ENCODE peak calls at places on chromosomes 11 and 22, in ten cellular contexts. One of them, this sample, is unnamed.

GRCh38 chr11:46290598-46291309 is 13.3 kb downstream of the CREB3L1 start:
- DNase-seq in fibroblast of the conjunctiva: peak; percentile 99
- DNase-seq in mesenchymal stem cell: peak; percentile 97
- DNase-seq in HL-60: no peak
- DNase-seq in keratinocyte: no peak
- DNase-seq in AG10803: peak; percentile 99
- DNase-seq in EL: peak; percentile 100
- DNase-seq in mammary epithelial cell: no peak
- DNase-seq in iPS-NIHi11: peak; percentile 84
- DNase-seq in right atrium auricular region: no peak
- DNase-seq in this sample: peak; percentile 63

GRCh38 chr11:91869751-91870150 is 354.9 kb upstream of the FAT3 start:
- DNase-seq in fibroblast of the conjunctiva: no peak
- DNase-seq in mesenchymal stem cell: no peak
- DNase-seq in HL-60: no peak
- DNase-seq in keratinocyte: no peak
- DNase-seq in AG10803: no peak
- DNase-seq in EL: no peak
- DNase-seq in mammary epithelial cell: no peak
- DNase-seq in iPS-NIHi11: no peak
- DNase-seq in right atrium auricular region: no peak
- DNase-seq in this sample: no peak

GRCh38 chr11:120205596-120206161 is 5.2 kb upstream of the OAF start:
- DNase-seq in fibroblast of the conjunctiva: peak; percentile 49
- DNase-seq in mesenchymal stem cell: peak; percentile 84
- DNase-seq in HL-60: peak; percentile 41
- DNase-seq in keratinocyte: no peak
- DNase-seq in AG10803: peak; percentile 50
- DNase-seq in EL: peak; percentile 75
- DNase-seq in mammary epithelial cell: peak; percentile 81
- DNase-seq in iPS-NIHi11: no peak
- DNase-seq in right atrium auricular region: no peak
- DNase-seq in this sample: no peak

GRCh38 chr22:34781676-34782075 is 284.3 kb upstream of the ISX start:
- DNase-seq in fibroblast of the conjunctiva: no peak
- DNase-seq in mesenchymal stem cell: no peak
- DNase-seq in HL-60: no peak
- DNase-seq in keratinocyte: no peak
- DNase-seq in AG10803: peak; percentile 12
- DNase-seq in EL: peak; percentile 34
- DNase-seq in mammary epithelial cell: no peak
- DNase-seq in iPS-NIHi11: no peak
- DNase-seq in right atrium auricular region: no peak
- DNase-seq in this sample: no peak

GRCh38 chr22:35914665-35915476 is 113.8 kb downstream of the RBFOX2 start:
- DNase-seq in fibroblast of the conjunctiva: peak; percentile 78
- DNase-seq in mesenchymal stem cell: peak; percentile 95
- DNase-seq in HL-60: no peak
- DNase-seq in keratinocyte: peak; percentile 52
- DNase-seq in AG10803: peak; percentile 88
- DNase-seq in EL: peak; percentile 91
- DNase-seq in mammary epithelial cell: peak; percentile 91
- DNase-seq in iPS-NIHi11: peak; percentile 86
- DNase-seq in right atrium auricular region: peak; percentile 69
- DNase-seq in this sample: no peak

GRCh38 chr22:35445933-35446332 is 46.0 kb downstream of the MCM5 start:
- DNase-seq in fibroblast of the conjunctiva: no peak
- DNase-seq in mesenchymal stem cell: peak; percentile 53
- DNase-seq in HL-60: no peak
- DNase-seq in keratinocyte: no peak
- DNase-seq in AG10803: no peak
- DNase-seq in EL: no peak
- DNase-seq in mammary epithelial cell: no peak
- DNase-seq in iPS-NIHi11: no peak
- DNase-seq in right atrium auricular region: no peak
- DNase-seq in this sample: no peak

GRCh38 chr11:818396-819128 is at the start of gene PNPLA2:
- DNase-seq in fibroblast of the conjunctiva: no peak
- DNase-seq in mesenchymal stem cell: no peak
- DNase-seq in HL-60: no peak
- DNase-seq in keratinocyte: no peak
- DNase-seq in AG10803: peak; percentile 84
- DNase-seq in EL: peak; percentile 79
- DNase-seq in mammary epithelial cell: peak; percentile 50
- DNase-seq in iPS-NIHi11: no peak
- DNase-seq in right atrium auricular region: no peak
- DNase-seq in this sample: peak; percentile 76

GRCh38 chr11:116312560-116313340 is 460.0 kb downstream of the BUD13 start:
- DNase-seq in fibroblast of the conjunctiva: peak; percentile 24
- DNase-seq in mesenchymal stem cell: no peak
- DNase-seq in HL-60: no peak
- DNase-seq in keratinocyte: no peak
- DNase-seq in AG10803: peak; percentile 28
- DNase-seq in EL: peak; percentile 4
- DNase-seq in mammary epithelial cell: peak; percentile 10
- DNase-seq in iPS-NIHi11: no peak
- DNase-seq in right atrium auricular region: peak; percentile 80
- DNase-seq in this sample: peak; percentile 93

GRCh38 chr11:119340335-119341221 is at the start of gene C1QTNF5:
- DNase-seq in fibroblast of the conjunctiva: no peak
- DNase-seq in mesenchymal stem cell: peak; percentile 74
- DNase-seq in HL-60: no peak
- DNase-seq in keratinocyte: no peak
- DNase-seq in AG10803: peak; percentile 84
- DNase-seq in EL: peak; percentile 72
- DNase-seq in mammary epithelial cell: no peak
- DNase-seq in iPS-NIHi11: peak; percentile 56
- DNase-seq in right atrium auricular region: peak; percentile 91
- DNase-seq in this sample: peak; percentile 81

GRCh38 chr11:128156486-128156885 is 430.9 kb downstream of the ETS1 start:
- DNase-seq in fibroblast of the conjunctiva: no peak
- DNase-seq in mesenchymal stem cell: no peak
- DNase-seq in HL-60: no peak
- DNase-seq in keratinocyte: no peak
- DNase-seq in AG10803: no peak
- DNase-seq in EL: no peak
- DNase-seq in mammary epithelial cell: no peak
- DNase-seq in iPS-NIHi11: no peak
- DNase-seq in right atrium auricular region: no peak
- DNase-seq in this sample: no peak

GRCh38 chr22:36580371-36580770 is 51.4 kb upstream of the EIF3D start:
- DNase-seq in fibroblast of the conjunctiva: no peak
- DNase-seq in mesenchymal stem cell: no peak
- DNase-seq in HL-60: no peak
- DNase-seq in keratinocyte: no peak
- DNase-seq in AG10803: no peak
- DNase-seq in EL: no peak
- DNase-seq in mammary epithelial cell: no peak
- DNase-seq in iPS-NIHi11: no peak
- DNase-seq in right atrium auricular region: no peak
- DNase-seq in this sample: no peak

GRCh38 chr11:131186629-131187075 is 183.8 kb upstream of the NTM start:
- DNase-seq in fibroblast of the conjunctiva: no peak
- DNase-seq in mesenchymal stem cell: no peak
- DNase-seq in HL-60: no peak
- DNase-seq in keratinocyte: no peak
- DNase-seq in AG10803: peak; percentile 1
- DNase-seq in EL: no peak
- DNase-seq in mammary epithelial cell: no peak
- DNase-seq in iPS-NIHi11: no peak
- DNase-seq in right atrium auricular region: no peak
- DNase-seq in this sample: no peak

GRCh38 chr11:117638913-117639543 is 158.0 kb downstream of the DSCAML1 start:
- DNase-seq in fibroblast of the conjunctiva: no peak
- DNase-seq in mesenchymal stem cell: no peak
- DNase-seq in HL-60: no peak
- DNase-seq in keratinocyte: no peak
- DNase-seq in AG10803: no peak
- DNase-seq in EL: no peak
- DNase-seq in mammary epithelial cell: no peak
- DNase-seq in iPS-NIHi11: no peak
- DNase-seq in right atrium auricular region: no peak
- DNase-seq in this sample: no peak

GRCh38 chr11:34787348-34787747 is 128.8 kb downstream of the APIP start:
- DNase-seq in fibroblast of the conjunctiva: no peak
- DNase-seq in mesenchymal stem cell: no peak
- DNase-seq in HL-60: no peak
- DNase-seq in keratinocyte: no peak
- DNase-seq in AG10803: no peak
- DNase-seq in EL: no peak
- DNase-seq in mammary epithelial cell: no peak
- DNase-seq in iPS-NIHi11: no peak
- DNase-seq in right atrium auricular region: no peak
- DNase-seq in this sample: no peak

GRCh38 chr11:9613830-9614762 is 40.6 kb downstream of the WEE1 start:
- DNase-seq in fibroblast of the conjunctiva: peak; percentile 67
- DNase-seq in mesenchymal stem cell: peak; percentile 84
- DNase-seq in HL-60: peak; percentile 79
- DNase-seq in keratinocyte: peak; percentile 50
- DNase-seq in AG10803: peak; percentile 83
- DNase-seq in EL: peak; percentile 88
- DNase-seq in mammary epithelial cell: peak; percentile 85
- DNase-seq in iPS-NIHi11: peak; percentile 84
- DNase-seq in right atrium auricular region: peak; percentile 86
- DNase-seq in this sample: peak; percentile 91

GRCh38 chr11:131038597-131038996 is 122.3 kb upstream of the SNX19 start:
- DNase-seq in fibroblast of the conjunctiva: no peak
- DNase-seq in mesenchymal stem cell: peak; percentile 8
- DNase-seq in HL-60: no peak
- DNase-seq in keratinocyte: no peak
- DNase-seq in AG10803: no peak
- DNase-seq in EL: peak; percentile 25
- DNase-seq in mammary epithelial cell: peak; percentile 32
- DNase-seq in iPS-NIHi11: peak; percentile 68
- DNase-seq in right atrium auricular region: no peak
- DNase-seq in this sample: no peak

GRCh38 chr11:29333993-29334780 is 682.6 kb downstream of the KCNA4 start:
- DNase-seq in fibroblast of the conjunctiva: peak; percentile 49
- DNase-seq in mesenchymal stem cell: peak; percentile 79
- DNase-seq in HL-60: no peak
- DNase-seq in keratinocyte: no peak
- DNase-seq in AG10803: peak; percentile 74
- DNase-seq in EL: peak; percentile 78
- DNase-seq in mammary epithelial cell: peak; percentile 48
- DNase-seq in iPS-NIHi11: peak; percentile 52
- DNase-seq in right atrium auricular region: no peak
- DNase-seq in this sample: no peak

GRCh38 chr22:30408388-30409101 is 11.7 kb downstream of the SEC14L2 start:
- DNase-seq in fibroblast of the conjunctiva: no peak
- DNase-seq in mesenchymal stem cell: peak; percentile 67
- DNase-seq in HL-60: no peak
- DNase-seq in keratinocyte: no peak
- DNase-seq in AG10803: peak; percentile 46
- DNase-seq in EL: peak; percentile 92
- DNase-seq in mammary epithelial cell: peak; percentile 93
- DNase-seq in iPS-NIHi11: no peak
- DNase-seq in right atrium auricular region: no peak
- DNase-seq in this sample: no peak

GRCh38 chr22:33130473-33130872 is 72.3 kb upstream of the SYN3 start:
- DNase-seq in fibroblast of the conjunctiva: no peak
- DNase-seq in mesenchymal stem cell: no peak
- DNase-seq in HL-60: no peak
- DNase-seq in keratinocyte: no peak
- DNase-seq in AG10803: no peak
- DNase-seq in EL: no peak
- DNase-seq in mammary epithelial cell: no peak
- DNase-seq in iPS-NIHi11: no peak
- DNase-seq in right atrium auricular region: no peak
- DNase-seq in this sample: no peak

GRCh38 chr22:38783095-38783710 is 10.7 kb downstream of the DNAL4 start:
- DNase-seq in fibroblast of the conjunctiva: no peak
- DNase-seq in mesenchymal stem cell: no peak
- DNase-seq in HL-60: no peak
- DNase-seq in keratinocyte: no peak
- DNase-seq in AG10803: no peak
- DNase-seq in EL: no peak
- DNase-seq in mammary epithelial cell: no peak
- DNase-seq in iPS-NIHi11: no peak
- DNase-seq in right atrium auricular region: no peak
- DNase-seq in this sample: no peak

GRCh38 chr11:123180166-123180565 is 14.9 kb downstream of the CLMP start:
- DNase-seq in fibroblast of the conjunctiva: no peak
- DNase-seq in mesenchymal stem cell: no peak
- DNase-seq in HL-60: no peak
- DNase-seq in keratinocyte: no peak
- DNase-seq in AG10803: peak; percentile 64
- DNase-seq in EL: no peak
- DNase-seq in mammary epithelial cell: peak; percentile 52
- DNase-seq in iPS-NIHi11: no peak
- DNase-seq in right atrium auricular region: no peak
- DNase-seq in this sample: no peak

GRCh38 chr11:14852571-14853177 is 39.4 kb downstream of the CYP2R1 start:
- DNase-seq in fibroblast of the conjunctiva: peak; percentile 33
- DNase-seq in mesenchymal stem cell: no peak
- DNase-seq in HL-60: no peak
- DNase-seq in keratinocyte: no peak
- DNase-seq in AG10803: no peak
- DNase-seq in EL: no peak
- DNase-seq in mammary epithelial cell: no peak
- DNase-seq in iPS-NIHi11: no peak
- DNase-seq in right atrium auricular region: no peak
- DNase-seq in this sample: no peak

GRCh38 chr11:103904324-103904667 is 132.1 kb upstream of the DDI1 start:
- DNase-seq in fibroblast of the conjunctiva: no peak
- DNase-seq in mesenchymal stem cell: no peak
- DNase-seq in HL-60: no peak
- DNase-seq in keratinocyte: no peak
- DNase-seq in AG10803: no peak
- DNase-seq in EL: no peak
- DNase-seq in mammary epithelial cell: no peak
- DNase-seq in iPS-NIHi11: no peak
- DNase-seq in right atrium auricular region: no peak
- DNase-seq in this sample: no peak

GRCh38 chr11:123742334-123742733 is 874 bp upstream of the ZNF202 start:
- DNase-seq in fibroblast of the conjunctiva: no peak
- DNase-seq in mesenchymal stem cell: no peak
- DNase-seq in HL-60: no peak
- DNase-seq in keratinocyte: no peak
- DNase-seq in AG10803: no peak
- DNase-seq in EL: no peak
- DNase-seq in mammary epithelial cell: no peak
- DNase-seq in iPS-NIHi11: peak; percentile 23
- DNase-seq in right atrium auricular region: no peak
- DNase-seq in this sample: no peak

GRCh38 chr11:74849525-74850391 is 99.1 kb downstream of the XRRA1 start:
- DNase-seq in fibroblast of the conjunctiva: peak; percentile 38
- DNase-seq in mesenchymal stem cell: peak; percentile 77
- DNase-seq in HL-60: no peak
- DNase-seq in keratinocyte: no peak
- DNase-seq in AG10803: peak; percentile 61
- DNase-seq in EL: peak; percentile 88
- DNase-seq in mammary epithelial cell: peak; percentile 79
- DNase-seq in iPS-NIHi11: peak; percentile 75
- DNase-seq in right atrium auricular region: no peak
- DNase-seq in this sample: no peak

GRCh38 chr22:19291580-19292261 is at the start of gene CLTCL1:
- DNase-seq in fibroblast of the conjunctiva: peak; percentile 49
- DNase-seq in mesenchymal stem cell: peak; percentile 72
- DNase-seq in HL-60: peak; percentile 58
- DNase-seq in keratinocyte: no peak
- DNase-seq in AG10803: peak; percentile 72
- DNase-seq in EL: peak; percentile 73
- DNase-seq in mammary epithelial cell: peak; percentile 71
- DNase-seq in iPS-NIHi11: peak; percentile 99
- DNase-seq in right atrium auricular region: peak; percentile 63
- DNase-seq in this sample: peak; percentile 93

GRCh38 chr11:72778535-72779494 is 15.0 kb downstream of the STARD10 start:
- DNase-seq in fibroblast of the conjunctiva: no peak
- DNase-seq in mesenchymal stem cell: no peak
- DNase-seq in HL-60: no peak
- DNase-seq in keratinocyte: no peak
- DNase-seq in AG10803: no peak
- DNase-seq in EL: no peak
- DNase-seq in mammary epithelial cell: no peak
- DNase-seq in iPS-NIHi11: no peak
- DNase-seq in right atrium auricular region: no peak
- DNase-seq in this sample: peak; percentile 70

GRCh38 chr22:42990131-42990838 is 24.7 kb downstream of the PACSIN2 start:
- DNase-seq in fibroblast of the conjunctiva: peak; percentile 85
- DNase-seq in mesenchymal stem cell: peak; percentile 86
- DNase-seq in HL-60: no peak
- DNase-seq in keratinocyte: peak; percentile 69
- DNase-seq in AG10803: peak; percentile 92
- DNase-seq in EL: peak; percentile 89
- DNase-seq in mammary epithelial cell: peak; percentile 88
- DNase-seq in iPS-NIHi11: no peak
- DNase-seq in right atrium auricular region: no peak
- DNase-seq in this sample: no peak

This sample was measured in pancreas.